ENCODE peak calls at places on chromosomes 11 and 22, in seven cellular contexts. E is AG08395, Z is mammary epithelial cell, K is iris pigment epithelial cell, V is EL, S is hippocampal formation, C is HCT116. P is an unnamed sample.

GRCh38 chr11:94910779-94911178 is 62.6 kb downstream of the CWC15 start:
- DNase-seq in C (no peak), S (no peak), E (peak; percentile 80), K (peak; percentile 73), V (peak; percentile 55), Z (no peak), P (peak; percentile 87)

GRCh38 chr11:71452354-71453020 is 516 bp upstream of the NADSYN1 start:
- DNase-seq in K (peak; percentile 66), E (peak; percentile 21), Z (no peak), V (no peak), S (peak; percentile 55), C (no peak), P (peak; percentile 35)

GRCh38 chr22:41481131-41481830 is 12.4 kb downstream of the ACO2 start:
- DNase-seq in E (peak; percentile 74), S (no peak), C (no peak), Z (no peak), K (no peak), V (peak; percentile 68), P (peak; percentile 46)

GRCh38 chr11:112558691-112559090 is 298.0 kb upstream of the PLET1 start:
- DNase-seq in S (no peak), Z (no peak), V (peak; percentile 53), C (no peak), E (no peak), K (peak; percentile 82), P (no peak)

GRCh38 chr11:77874206-77874605 is 53.3 kb downstream of the AAMDC start:
- DNase-seq in Z (no peak), V (no peak), K (no peak), E (no peak), C (no peak), S (no peak), P (no peak)

GRCh38 chr11:12556155-12556554 is 118.1 kb upstream of the TEAD1 start:
- DNase-seq in C (no peak), V (peak; percentile 51), Z (no peak), K (peak; percentile 45), S (no peak), E (peak; percentile 51), P (peak; percentile 29)

GRCh38 chr11:122743949-122744876 is 88.7 kb downstream of the UBASH3B start:
- DNase-seq in K (no peak), Z (no peak), S (no peak), E (no peak), C (no peak), V (no peak), P (no peak)

GRCh38 chr11:96151501-96151900 is 191.5 kb downstream of the MAML2 start:
- DNase-seq in Z (no peak), C (no peak), S (no peak), K (no peak), V (no peak), E (no peak), P (no peak)

GRCh38 chr11:92180664-92181251 is 43.9 kb upstream of the FAT3 start:
- DNase-seq in V (peak; percentile 80), K (peak; percentile 16), Z (peak; percentile 82), C (no peak), S (no peak), E (peak; percentile 47), P (peak; percentile 79)

GRCh38 chr11:110891411-110891810 is 179.2 kb upstream of the ARHGAP20 start:
- DNase-seq in Z (no peak), C (no peak), V (peak; percentile 2), K (peak; percentile 95), S (no peak), E (peak; percentile 35), P (peak; percentile 60)

GRCh38 chr11:12756101-12756500 is 81.9 kb downstream of the TEAD1 start:
- DNase-seq in V (no peak), E (no peak), Z (no peak), K (no peak), S (no peak), C (no peak), P (no peak)

P was measured in GM03348.